ENCODE peak calls at places on chromosomes 11 and 22, in four cellular contexts. O is upper lobe of right lung, N is dorsolateral prefrontal cortex, G is heart right ventricle. T is an unnamed sample.

GRCh38 chr22:30733081-30733680 is 38.5 kb downstream of the OSBP2 start:
- DNase-seq in G (no peak), O (no peak), N (no peak), T (no peak)

GRCh38 chr11:1389103-1389931 is 417 bp upstream of the BRSK2 start:
- DNase-seq in G (peak; percentile 97), O (peak; percentile 98), N (peak; percentile 97), T (peak; percentile 99)

GRCh38 chr22:36773935-36774334 is 2.0 kb downstream of the IFT27 start:
- DNase-seq in O (no peak), N (no peak), G (no peak), T (peak; percentile 41)

GRCh38 chr22:50218153-50218995 is 17.6 kb downstream of the SELENOO start:
- DNase-seq in N (no peak), G (no peak), O (no peak), T (peak; percentile 76)

GRCh38 chr11:122100222-122101080 is 15.6 kb downstream of the BLID start:
- DNase-seq in N (peak; percentile 70), G (peak; percentile 50), O (peak; percentile 65), T (peak; percentile 16)

GRCh38 chr22:30423296-30423958 is 2.1 kb upstream of the MTFP1 start:
- DNase-seq in O (peak; percentile 88), G (peak; percentile 77), N (peak; percentile 61), T (peak; percentile 85)

GRCh38 chr11:75576445-75577049 is 14.5 kb downstream of the SERPINH1 start:
- DNase-seq in N (no peak), G (no peak), O (peak; percentile 86), T (peak; percentile 75)

GRCh38 chr11:69353696-69354544 is 60.0 kb downstream of the MYEOV start:
- DNase-seq in G (no peak), O (no peak), N (peak; percentile 28), T (peak; percentile 55)

GRCh38 chr11:64885367-64886286 is 7.2 kb upstream of the EHD1 start:
- DNase-seq in O (no peak), G (no peak), N (no peak), T (no peak)

GRCh38 chr11:534592-535518 is 521 bp downstream of the HRAS start:
- DNase-seq in O (peak; percentile 83), G (no peak), N (no peak), T (peak; percentile 87)

GRCh38 chr11:125167292-125167953 is 2.9 kb downstream of the PKNOX2 start:
- DNase-seq in O (no peak), G (peak; percentile 57), N (no peak), T (peak; percentile 84)

GRCh38 chr11:32385998-32386397 is 49.3 kb downstream of the WT1 start:
- DNase-seq in G (no peak), N (no peak), O (no peak), T (peak; percentile 68)

GRCh38 chr22:40211481-40212052 is 33.8 kb downstream of the TNRC6B start:
- DNase-seq in G (no peak), N (no peak), O (no peak), T (no peak)

GRCh38 chr11:73236879-73237278 is 18.8 kb downstream of the P2RY2 start:
- DNase-seq in N (no peak), O (peak; percentile 68), G (peak; percentile 54), T (peak; percentile 90)

GRCh38 chr22:46066691-46067090 is 83.6 kb upstream of the PPARA start:
- DNase-seq in G (peak; percentile 7), N (peak; percentile 35), O (peak; percentile 25), T (no peak)

GRCh38 chr11:12224537-12224893 is 114.1 kb downstream of the MICAL2 start:
- DNase-seq in G (peak; percentile 76), O (peak; percentile 84), N (no peak), T (no peak)

GRCh38 chr11:129530154-129530895 is 154.7 kb downstream of the BARX2 start:
- DNase-seq in N (peak; percentile 38), O (no peak), G (no peak), T (no peak)

GRCh38 chr11:62245271-62245753 is 3.3 kb downstream of the SCGB1D2 start:
- DNase-seq in G (no peak), O (no peak), N (no peak), T (peak; percentile 62)

GRCh38 chr11:118090545-118091162 is 3.9 kb upstream of the SMIM35 start:
- DNase-seq in N (no peak), G (no peak), O (no peak), T (no peak)

GRCh38 chr22:22344430-22344829 is 99.8 kb downstream of the VPREB1 start:
- DNase-seq in G (no peak), N (no peak), O (no peak), T (no peak)

GRCh38 chr11:73321342-73322110 is 13.4 kb downstream of the ARHGEF17 start:
- DNase-seq in G (peak; percentile 82), O (peak; percentile 75), N (no peak), T (peak; percentile 70)

GRCh38 chr22:40611606-40612005 is 24.9 kb downstream of the MRTFA start:
- DNase-seq in O (no peak), N (no peak), G (no peak), T (no peak)

GRCh38 chr22:27456696-27457503 is 344.7 kb downstream of the MN1 start:
- DNase-seq in O (no peak), G (no peak), N (no peak), T (no peak)

GRCh38 chr22:49976439-49977175 is 16.0 kb downstream of the PIM3 start:
- DNase-seq in N (peak; percentile 32), O (peak; percentile 41), G (no peak), T (peak; percentile 43)

GRCh38 chr22:28711820-28712777 is 29.5 kb downstream of the CHEK2 start:
- DNase-seq in G (no peak), O (no peak), N (no peak), T (peak; percentile 14)

GRCh38 chr11:130179396-130180306 is 20.1 kb downstream of the ST14 start:
- DNase-seq in G (no peak), N (no peak), O (no peak), T (peak; percentile 31)

GRCh38 chr22:44567846-44568493 is 69.9 kb upstream of the RTL6 start:
- DNase-seq in G (no peak), O (peak; percentile 69), N (peak; percentile 31), T (no peak)

GRCh38 chr11:93694586-93694985 is 33.1 kb downstream of the CEP295 start:
- DNase-seq in O (no peak), G (no peak), N (no peak), T (no peak)

GRCh38 chr11:118628861-118629549 is 21.6 kb downstream of the PHLDB1 start:
- DNase-seq in N (no peak), G (no peak), O (no peak), T (no peak)

GRCh38 chr22:50011447-50012200 is 941 bp downstream of the IL17REL start:
- DNase-seq in G (no peak), N (no peak), O (peak; percentile 72), T (peak; percentile 89)

GRCh38 chr11:27507561-27508322 is 1.2 kb upstream of the LIN7C start:
- DNase-seq in G (no peak), N (no peak), O (no peak), T (no peak)
- H3K4me3 ChIP-seq in G (no peak overlapping the region), N (peak overlapping the region; percentile 90), O (peak overlapping the region; percentile 97), T (no peak overlapping the region)

GRCh38 chr11:108551653-108552462 is 41.7 kb downstream of the EXPH5 start:
- DNase-seq in G (no peak), N (no peak), O (no peak), T (no peak)
- H3K4me3 ChIP-seq in G (no peak overlapping the region), N (no peak overlapping the region), O (no peak overlapping the region), T (no peak overlapping the region)

GRCh38 chr11:100636536-100636935 is 50.6 kb upstream of the ARHGAP42 start:
- DNase-seq in O (no peak), N (no peak), G (no peak), T (no peak)

GRCh38 chr11:100638648-100639047 is 48.4 kb upstream of the ARHGAP42 start:
- DNase-seq in N (no peak), O (no peak), G (no peak), T (no peak)

GRCh38 chr11:100637706-100638105 is 49.4 kb upstream of the ARHGAP42 start:
- DNase-seq in G (no peak), N (peak; percentile 58), O (no peak), T (no peak)

GRCh38 chr11:100632970-100633452 is 54.1 kb upstream of the ARHGAP42 start:
- DNase-seq in G (peak; percentile 43), O (peak; percentile 70), N (peak; percentile 44), T (no peak)

DNA sequence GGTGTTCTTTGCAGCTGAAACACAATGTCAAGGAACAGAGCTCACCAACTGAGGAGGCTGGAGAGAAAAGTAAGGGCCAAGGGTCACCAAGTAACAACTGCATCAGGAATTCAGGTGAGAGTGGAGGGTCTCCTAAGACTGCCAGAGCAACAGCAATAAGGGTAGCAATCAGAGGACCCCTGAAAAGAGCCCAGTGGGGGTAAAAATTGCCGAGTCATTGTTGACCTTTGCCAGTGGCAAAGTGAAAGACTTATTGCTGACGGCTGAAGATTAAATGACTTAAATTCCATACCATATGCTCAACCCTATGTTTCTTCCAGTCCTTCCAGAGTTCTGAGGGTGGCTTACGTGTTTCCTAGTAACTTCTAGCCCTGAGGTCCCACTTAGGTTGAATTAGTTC is 51.9 kb upstream of the ARHGAP42 start:
- DNase-seq in G (no peak), O (no peak), N (no peak), T (no peak)
- H3K4me3 ChIP-seq in G (no peak overlapping the region), O (no peak overlapping the region), N (no peak overlapping the region), T (no peak overlapping the region)

DNA sequence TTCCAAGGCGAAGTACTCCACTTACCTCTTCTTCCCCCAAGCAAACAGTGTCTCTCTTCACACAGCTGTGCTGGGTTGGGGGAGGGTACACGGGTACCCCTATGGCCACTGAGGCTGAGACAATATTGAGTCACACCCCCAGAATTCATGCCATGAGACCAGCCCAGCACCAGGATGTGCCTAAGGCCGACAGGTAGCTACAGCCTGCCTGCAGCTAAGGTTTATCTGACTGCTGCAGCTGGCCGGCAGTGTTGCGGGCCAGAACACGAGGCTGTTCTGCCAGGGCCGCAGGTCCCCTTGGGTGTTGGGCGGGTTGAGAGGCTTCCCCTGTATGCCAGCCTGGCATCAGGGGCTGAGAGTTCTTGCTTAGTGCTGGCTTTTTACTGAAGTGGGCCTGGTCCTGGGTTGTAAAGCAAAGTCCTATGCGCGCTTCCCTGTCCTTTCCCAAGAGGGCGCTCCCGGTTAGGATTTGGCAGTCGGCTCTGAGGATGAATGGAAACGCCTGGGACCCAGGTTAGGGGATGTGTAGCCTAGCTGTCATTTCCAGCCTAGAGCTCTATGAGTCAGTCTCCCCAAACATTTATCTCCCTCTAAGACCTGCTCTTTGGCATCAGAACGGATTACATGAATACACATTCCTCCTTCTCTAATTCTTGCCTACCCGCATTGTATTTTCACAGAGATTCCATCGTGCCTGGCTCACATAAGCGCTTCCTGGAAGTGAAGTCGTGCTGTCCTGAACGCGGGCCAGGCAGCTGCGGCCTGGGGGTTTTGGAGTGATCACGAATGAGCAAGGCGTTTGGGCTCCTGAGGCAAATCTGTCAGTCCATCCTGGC is 7.1 kb downstream of the USP18 start:
- DNase-seq in N (peak; percentile 78), G (peak; percentile 42), O (peak; percentile 62), T (peak; percentile 91)
- H3K4me3 ChIP-seq in N (no peak overlapping the region), G (no peak overlapping the region), O (no peak overlapping the region), T (no peak overlapping the region)

GRCh38 chr11:19525714-19526113 is 186.9 kb upstream of the NAV2 start:
- DNase-seq in O (no peak), G (no peak), N (no peak), T (peak; percentile 37)
- H3K4me3 ChIP-seq in O (no peak overlapping the region), G (no peak overlapping the region), N (no peak overlapping the region), T (no peak overlapping the region)